ENCODE peak calls at places on chromosomes 4 and X, in four cellular contexts. T is K562, G is WTC11, B is HepG2. Z is an unnamed sample.

GRCh38 chr4:84596826-84597225 is 13.9 kb downstream of the CDS1 start:
- DNase-seq in T (peak; percentile 27), G (peak; percentile 61), B (no peak), Z (no peak)

GRCh38 chr4:95535180-95535579 is 13.6 kb downstream of the UNC5C start:
- DNase-seq in T (no peak), G (no peak), B (no peak), Z (no peak)

GRCh38 chr4:52852696-52853095 is 9.4 kb upstream of the RASL11B start:
- DNase-seq in T (no peak), G (no peak), B (no peak), Z (no peak)

GRCh38 chr4:159117968-159118367 is 15.1 kb downstream of the RAPGEF2 start:
- DNase-seq in T (no peak), G (no peak), B (no peak), Z (no peak)

GRCh38 chr4:145154573-145154972 is 25.8 kb downstream of the OTUD4 start:
- DNase-seq in T (peak; percentile 42), G (no peak), B (peak; percentile 31), Z (no peak)

GRCh38 chrX:97846718-97847237 is 963.1 kb downstream of the RPA4 start:
- DNase-seq in T (no peak), G (no peak), B (no peak), Z (no peak)

GRCh38 chr4:114601304-114602052 is 2.9 kb downstream of the UGT8 start:
- DNase-seq in T (no peak), G (no peak), B (no peak), Z (peak; percentile 32)

GRCh38 chrX:111955916-111956315 is 79.9 kb downstream of the TRPC5OS start:
- DNase-seq in T (no peak), G (no peak), B (no peak), Z (no peak)

GRCh38 chr4:82715731-82716617 is 82.6 kb downstream of the SCD5 start:
- DNase-seq in T (no peak), G (no peak), B (peak; percentile 36), Z (no peak)

GRCh38 chr4:166816901-166817300 is 417.4 kb downstream of the SPOCK3 start:
- DNase-seq in T (no peak), G (no peak), B (no peak), Z (no peak)

GRCh38 chr4:172758586-172759340 is 409.8 kb upstream of the GALNT7 start:
- DNase-seq in T (no peak), G (no peak), B (no peak), Z (no peak)

GRCh38 chr4:75547647-75548387 is 8.0 kb upstream of the ODAPH start:
- DNase-seq in T (peak; percentile 37), G (no peak), B (peak; percentile 70), Z (no peak)

GRCh38 chrX:155188786-155189185 is 27.5 kb upstream of the VBP1 start:
- DNase-seq in T (no peak), G (no peak), B (no peak), Z (no peak)

GRCh38 chrX:118945921-118946320 is 28.5 kb upstream of the LONRF3 start:
- DNase-seq in T (no peak), G (no peak), B (no peak), Z (no peak)

GRCh38 chr4:179625391-179625790 is 2183.2 kb upstream of the AGA start:
- DNase-seq in T (no peak), G (no peak), B (no peak), Z (no peak)

GRCh38 chr4:181566490-181566889 is 676.7 kb upstream of the TENM3 start:
- DNase-seq in T (no peak), G (no peak), B (no peak), Z (no peak)

GRCh38 chr4:67779631-67780030 is 25.4 kb upstream of the GNRHR start:
- DNase-seq in T (no peak), G (no peak), B (no peak), Z (no peak)

GRCh38 chr4:180281726-180282125 is 1961.5 kb upstream of the TENM3 start:
- DNase-seq in T (no peak), G (no peak), B (no peak), Z (no peak)

GRCh38 chrX:24465524-24465850 is 401 bp downstream of the PDK3 start:
- DNase-seq in T (no peak), G (no peak), B (no peak), Z (no peak)

GRCh38 chr4:47238697-47239096 is 207.3 kb downstream of the GABRB1 start:
- DNase-seq in T (no peak), G (no peak), B (no peak), Z (no peak)

GRCh38 chr4:1604706-1605205 is 79.4 kb downstream of the FAM53A start:
- DNase-seq in T (no peak), G (no peak), B (no peak), Z (no peak)

GRCh38 chr4:182589100-182589499 is 328.1 kb downstream of the DCTD start:
- DNase-seq in T (no peak), G (no peak), B (no peak), Z (no peak)

GRCh38 chrX:118240359-118240758 is 105.5 kb upstream of the WDR44 start:
- DNase-seq in T (no peak), G (no peak), B (no peak), Z (no peak)

GRCh38 chrX:50726296-50726695 is 87.7 kb downstream of the SHROOM4 start:
- DNase-seq in T (no peak), G (peak; percentile 23), B (no peak), Z (no peak)

GRCh38 chrX:48897621-48898306 is at the start of the genes PQBP1 and TIMM17B:
- DNase-seq in T (peak; percentile 96), G (peak; percentile 85), B (peak; percentile 93), Z (peak; percentile 92)

GRCh38 chrX:40144576-40144975 is 46.8 kb upstream of the BCOR start:
- DNase-seq in T (no peak), G (peak; percentile 24), B (no peak), Z (no peak)

GRCh38 chr4:54589586-54589985 is 68.2 kb upstream of the KIT start:
- DNase-seq in T (no peak), G (no peak), B (no peak), Z (no peak)

GRCh38 chrX:103635436-103635835 is 6.7 kb downstream of the TCEAL1 start:
- DNase-seq in T (no peak), G (no peak), B (no peak), Z (no peak)

GRCh38 chrX:107272431-107272921 is 66.1 kb downstream of the DNAAF6 start:
- DNase-seq in T (peak; percentile 21), G (peak; percentile 62), B (no peak), Z (no peak)

GRCh38 chrX:15882704-15883539 is 28.3 kb upstream of the AP1S2 start:
- DNase-seq in T (peak; percentile 43), G (no peak), B (no peak), Z (peak; percentile 64)
- TF ChIP-seq ETV6 in T (no peak), G (no peak), B (no peak), Z (no peak)

DNA sequence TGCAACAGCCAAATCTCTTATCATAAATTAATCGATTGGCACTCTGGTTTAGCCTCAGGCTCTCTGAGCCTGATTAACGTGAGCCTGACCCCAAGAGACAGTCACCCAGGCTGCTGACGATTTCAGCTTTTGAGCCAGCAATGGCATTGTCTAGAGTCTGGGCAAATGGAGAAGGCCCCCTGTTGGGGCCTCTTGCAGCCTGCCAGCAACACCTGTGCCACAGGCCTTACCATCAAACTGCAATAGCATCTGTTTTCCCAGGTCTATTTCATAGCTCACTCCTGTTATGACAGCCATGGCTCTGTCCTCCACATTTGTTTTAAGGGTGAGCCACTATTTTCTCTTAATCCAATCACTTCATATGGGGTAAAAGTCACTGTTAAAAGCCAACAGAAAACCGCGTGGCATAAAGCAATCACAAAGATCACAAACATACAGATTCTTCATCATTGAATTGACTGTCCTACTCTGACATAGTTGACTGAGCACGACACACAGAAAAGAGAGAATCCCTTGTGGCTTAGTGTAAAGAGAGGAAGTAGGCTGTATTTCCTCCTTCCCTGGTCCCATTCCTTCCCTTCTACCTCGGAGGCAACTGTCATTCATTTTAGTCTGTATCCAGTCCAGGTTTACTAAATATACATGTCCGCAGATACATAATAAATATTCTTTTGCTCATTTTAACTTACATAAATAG is 47.8 kb downstream of the SLC9A7 start:
- DNase-seq in T (no peak), G (peak; percentile 11), B (no peak), Z (no peak)
- TF ChIP-seq ETV6 in T (no peak), G (no peak), B (no peak), Z (no peak)

GRCh38 chrX:8731579-8732395 is at the start of gene ANOS1:
- DNase-seq in T (no peak), G (peak; percentile 78), B (no peak), Z (no peak)
- TF ChIP-seq ETV6 in T (no peak), G (no peak), B (no peak), Z (no peak)

GRCh38 chr4:154414796-154415195 is 76.8 kb downstream of the DCHS2 start:
- DNase-seq in T (no peak), G (no peak), B (no peak), Z (no peak)
- TF ChIP-seq ETV6 in T (no peak), G (no peak), B (no peak), Z (no peak)

GRCh38 chrX:134727363-134727762 is 69.1 kb upstream of the PLAC1 start:
- DNase-seq in T (no peak), G (no peak), B (peak; percentile 30), Z (no peak)
- TF ChIP-seq ETV6 in T (no peak), G (no peak), B (no peak), Z (no peak)

DNA sequence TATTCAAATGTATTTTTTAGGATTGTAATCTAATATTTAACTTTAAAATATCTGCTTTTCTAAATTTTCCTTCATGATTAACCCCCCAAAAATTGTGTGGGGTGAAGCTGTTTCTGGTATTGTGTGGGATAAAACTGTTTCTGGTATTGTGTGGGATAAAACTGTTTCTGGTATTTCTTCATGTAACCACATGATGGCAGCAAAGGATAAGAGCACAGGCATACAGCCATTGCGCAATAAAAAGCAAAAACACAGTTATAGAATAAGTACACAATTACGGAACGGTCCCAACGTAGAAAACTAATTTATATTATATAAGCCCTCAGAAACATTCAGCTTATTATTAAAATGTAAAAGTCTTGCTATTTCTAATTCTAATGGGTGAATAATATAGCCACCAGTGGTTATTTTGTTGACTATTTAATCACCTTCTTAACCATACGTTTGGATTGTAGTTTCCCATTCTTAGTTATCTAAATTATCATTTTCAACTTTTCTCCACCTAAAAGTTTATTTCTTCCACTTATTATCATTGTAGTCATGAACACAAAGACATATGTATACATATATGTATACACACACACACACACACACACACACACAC is 333.9 kb upstream of the FSTL5 start:
- DNase-seq in T (peak; percentile 5), G (no peak), B (peak; percentile 30), Z (no peak)
- TF ChIP-seq ETV6 in T (no peak), G (no peak), B (no peak), Z (no peak)

GRCh38 chr4:108166441-108167315 is 2.1 kb downstream of the LEF1 start:
- DNase-seq in T (peak; percentile 83), G (peak; percentile 71), B (peak; percentile 10), Z (no peak)
- TF ChIP-seq ETV6 in T (no peak), G (no peak), B (no peak), Z (no peak)

GRCh38 chr4:73131281-73131680 is 61.8 kb upstream of the COX18 start:
- DNase-seq in T (no peak), G (no peak), B (no peak), Z (no peak)
- TF ChIP-seq ETV6 in T (no peak), G (no peak), B (no peak), Z (no peak)

DNA sequence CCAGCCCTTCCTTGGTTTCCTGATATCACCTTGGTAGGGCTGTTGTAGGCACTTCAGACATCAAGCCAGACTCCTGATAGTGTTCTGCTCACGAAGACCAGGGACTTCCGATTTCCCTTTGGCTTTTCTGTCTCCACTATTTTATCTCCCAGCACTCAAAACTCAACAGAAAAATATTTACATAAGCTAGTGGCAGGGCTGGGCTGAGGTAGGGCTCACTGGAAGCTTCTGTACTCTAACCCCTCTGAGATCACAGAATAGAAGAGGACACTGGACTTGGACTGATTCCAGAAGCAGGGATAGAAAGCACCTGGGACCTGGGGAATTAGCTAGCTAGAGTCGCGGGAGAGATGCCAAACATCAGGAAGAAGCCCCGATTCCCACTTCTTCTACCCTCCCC is 34.3 kb upstream of the EFNB1 start:
- DNase-seq in T (no peak), G (no peak), B (peak; percentile 71), Z (no peak)
- TF ChIP-seq ETV6 in T (no peak), G (no peak), B (no peak), Z (no peak)